ENCODE peak calls at places on chromosomes 4 and X, in eight cellular contexts. K is ascending aorta, S is breast epithelium, L is pancreas, Q is OCI-LY7, B is coronary artery, H is mammary epithelial cell, I is astrocyte. D is an unnamed sample.

GRCh38 chrX:79325263-79325958 is 41.7 kb downstream of the ITM2A start:
- DNase-seq in K (no peak), S (no peak), L (no peak), Q (no peak), B (no peak), H (no peak), I (no peak), D (no peak)

GRCh38 chrX:53926030-53926429 is 118.2 kb downstream of the PHF8 start:
- DNase-seq in K (no peak), S (no peak), L (no peak), Q (no peak), B (no peak), H (no peak), I (no peak), D (no peak)

GRCh38 chrX:107736781-107737531 is 38.6 kb downstream of the TSC22D3 start:
- DNase-seq in K (no peak), S (no peak), L (no peak), Q (no peak), B (no peak), H (no peak), I (no peak), D (no peak)

GRCh38 chr4:45131020-45131419 is 404.7 kb upstream of the GNPDA2 start:
- DNase-seq in K (no peak), S (no peak), L (no peak), Q (no peak), B (no peak), H (no peak), I (no peak), D (no peak)

GRCh38 chr4:140090215-140090731 is 63.7 kb downstream of the MAML3 start:
- DNase-seq in K (no peak), S (no peak), L (no peak), Q (no peak), B (no peak), H (peak), I (peak), D (no peak)

GRCh38 chr4:123055943-123056342 is 133.5 kb upstream of the NUDT6 start:
- DNase-seq in K (no peak), S (no peak), L (no peak), Q (no peak), B (no peak), H (peak), I (peak), D (no peak)

GRCh38 chrX:14607446-14607845 is 78.1 kb downstream of the GLRA2 start:
- DNase-seq in K (no peak), S (no peak), L (no peak), Q (no peak), B (no peak), H (no peak), I (no peak), D (no peak)

GRCh38 chrX:997631-998137 is 214.8 kb downstream of the CRLF2 start:
- DNase-seq in K (no peak), S (no peak), L (no peak), Q (no peak), B (no peak), H (no peak), I (no peak), D (no peak)

GRCh38 chrX:107894038-107894437 is 68.4 kb downstream of the MID2 start:
- DNase-seq in K (no peak), S (no peak), L (no peak), Q (peak), B (no peak), H (peak), I (peak), D (no peak)

GRCh38 chr4:102420563-102421221 is 75.4 kb upstream of the SLC39A8 start:
- DNase-seq in K (no peak), S (no peak), L (no peak), Q (peak), B (no peak), H (peak), I (peak), D (no peak)

GRCh38 chr4:60485279-60485678 is 714.8 kb upstream of the ADGRL3 start:
- DNase-seq in K (no peak), S (no peak), L (no peak), Q (no peak), B (no peak), H (peak), I (no peak), D (no peak)

GRCh38 chrX:49919617-49920016 is 2.8 kb upstream of the CLCN5 start:
- DNase-seq in K (no peak), S (no peak), L (no peak), Q (peak), B (no peak), H (no peak), I (peak), D (no peak)

GRCh38 chr4:185203380-185204237 is at the start of gene CFAP97:
- DNase-seq in K (peak), S (peak), L (peak), Q (peak), B (peak), H (peak), I (peak), D (peak)

GRCh38 chr4:111562811-111563210 is 582.4 kb upstream of the FAM241A start:
- DNase-seq in K (no peak), S (no peak), L (no peak), Q (no peak), B (no peak), H (peak), I (peak), D (no peak)

GRCh38 chr4:153465145-153465544 is 1.0 kb upstream of the TMEM131L start:
- DNase-seq in K (no peak), S (no peak), L (no peak), Q (peak), B (no peak), H (no peak), I (no peak), D (no peak)

DNA sequence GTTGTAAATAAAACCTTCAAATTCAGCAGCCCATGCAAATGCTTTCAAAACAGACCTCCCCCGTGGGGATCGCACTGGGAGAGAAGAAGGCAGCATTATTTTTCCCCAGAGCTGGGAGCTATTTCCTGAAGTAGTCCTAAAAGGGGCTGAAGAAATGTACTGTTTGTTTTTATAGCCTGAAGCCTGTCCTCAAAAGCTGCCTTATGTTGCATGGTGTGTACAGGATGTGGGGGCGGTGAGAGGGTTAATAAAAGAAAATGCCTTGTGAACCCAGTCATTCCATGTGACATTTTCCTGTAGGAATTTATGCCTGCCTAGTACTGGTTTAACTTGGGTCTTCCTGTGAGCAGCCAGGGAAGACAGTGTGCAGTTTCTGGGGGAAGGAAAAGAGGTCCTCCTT is 144.1 kb downstream of the SOWAHB start:
- DNase-seq in K (no peak), S (no peak), L (no peak), Q (no peak), B (no peak), H (peak), I (peak), D (no peak)
- H3K4me3 ChIP-seq in K (peak), S (no peak), L (no peak), Q (no peak), B (peak), H (peak), I (peak), D (no peak)

GRCh38 chrX:137926090-137926489 is 360.2 kb downstream of the ZIC3 start:
- DNase-seq in K (no peak), S (no peak), L (no peak), Q (peak), B (no peak), H (no peak), I (no peak), D (no peak)
- TF ChIP-seq CTCF in K (no peak), S (no peak), L (no peak), Q (peak), B (no peak), H (no peak), I (peak), D (no peak)

DNA sequence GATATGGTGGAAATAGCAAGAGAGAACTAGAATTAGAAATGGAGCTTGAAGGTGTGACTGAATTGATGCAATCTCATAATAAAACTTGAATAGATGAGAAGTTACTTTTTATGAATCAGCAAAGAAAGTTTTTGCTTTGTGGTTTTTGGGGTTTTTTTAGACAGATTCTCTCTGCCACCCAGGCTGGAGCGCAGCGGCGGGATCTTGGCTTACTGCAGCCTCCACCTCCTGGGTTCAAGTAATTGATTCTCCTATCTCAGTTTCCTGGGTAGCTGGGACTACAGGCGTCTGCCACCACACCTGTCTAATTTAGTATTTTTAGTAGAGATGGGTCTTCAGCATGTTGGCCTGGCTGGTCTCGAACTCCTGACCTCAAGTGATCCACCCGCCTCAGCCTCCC is 23.7 kb upstream of the NEIL3 start:
- DNase-seq in K (no peak), S (no peak), L (no peak), Q (no peak), B (no peak), H (no peak), I (no peak), D (no peak)
- H3K27ac ChIP-seq in K (no peak), S (no peak), L (no peak), Q (no peak), B (no peak), H (no peak), I (no peak), D (no peak)

GRCh38 chr4:118917582-118917981 is 28.9 kb downstream of the SYNPO2 start:
- DNase-seq in K (no peak), S (no peak), L (no peak), Q (no peak), B (no peak), H (no peak), I (no peak), D (no peak)
- H3K4me3 ChIP-seq in K (peak), S (no peak), L (no peak), Q (no peak), B (no peak), H (no peak), I (no peak), D (no peak)

DNA sequence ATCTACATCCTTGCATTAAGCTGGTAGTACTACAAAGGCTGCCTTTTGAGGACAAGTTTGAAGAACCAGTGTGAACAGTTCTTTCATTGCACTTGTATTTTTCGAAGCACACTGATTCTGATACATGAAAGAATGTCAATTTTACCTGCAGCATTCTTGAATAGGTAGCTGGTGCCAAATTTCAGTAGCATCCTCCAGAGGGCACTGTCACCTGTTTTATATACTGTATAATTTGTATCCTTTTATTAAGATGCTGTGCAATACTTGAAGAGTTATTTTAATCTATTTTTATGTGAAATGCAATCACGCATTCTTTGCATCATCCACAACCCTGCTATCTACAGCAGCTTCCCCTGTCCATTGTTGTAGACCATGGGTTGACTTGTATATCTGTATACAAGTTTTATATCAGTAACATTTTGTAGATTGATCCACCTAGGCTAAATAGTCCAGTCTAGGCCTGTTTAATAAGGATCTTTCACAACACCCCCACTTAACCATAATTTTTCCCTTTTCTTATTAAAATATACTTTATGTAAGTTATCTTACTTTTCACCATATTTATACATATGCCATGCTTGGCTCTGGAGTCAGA is 325.7 kb downstream of the PCDH7 start:
- DNase-seq in K (no peak), S (no peak), L (no peak), Q (peak), B (no peak), H (peak), I (peak), D (no peak)
- TF ChIP-seq CTCF in K (no peak), S (no peak), L (peak), Q (peak), B (no peak), H (peak), I (peak), D (peak)

GRCh38 chr4:98641906-98642668 is 16.3 kb downstream of the TSPAN5 start:
- DNase-seq in K (no peak), S (no peak), L (no peak), Q (no peak), B (no peak), H (no peak), I (no peak), D (no peak)

GRCh38 chr4:98641393-98641792 is 17.0 kb downstream of the TSPAN5 start:
- DNase-seq in K (no peak), S (no peak), L (no peak), Q (no peak), B (no peak), H (no peak), I (no peak), D (no peak)

GRCh38 chr4:98643760-98644159 is 14.7 kb downstream of the TSPAN5 start:
- DNase-seq in K (no peak), S (no peak), L (no peak), Q (no peak), B (no peak), H (no peak), I (no peak), D (no peak)

GRCh38 chr4:98645527-98645926 is 12.9 kb downstream of the TSPAN5 start:
- DNase-seq in K (no peak), S (no peak), L (no peak), Q (no peak), B (no peak), H (no peak), I (no peak), D (no peak)

DNA sequence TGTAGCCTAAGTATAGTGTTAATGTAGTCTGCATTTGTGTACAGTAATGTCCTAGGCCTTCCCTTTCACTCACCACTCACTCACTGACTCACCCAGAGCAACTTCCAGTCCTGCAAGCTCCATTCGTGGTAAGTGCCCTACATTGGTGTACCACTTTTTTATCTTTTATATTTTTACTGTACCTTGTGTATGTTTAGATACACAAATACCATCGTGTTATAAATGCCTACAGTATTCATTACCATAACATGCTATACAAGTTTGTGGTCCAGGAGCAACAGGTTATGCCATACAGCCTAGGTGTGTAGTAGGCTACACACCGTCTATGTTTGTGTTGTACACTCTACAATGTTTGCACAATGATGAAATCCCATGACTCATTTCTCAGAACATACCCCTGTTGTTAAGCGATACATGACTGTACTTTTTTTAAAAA is 15.4 kb downstream of the TSPAN5 start:
- DNase-seq in K (no peak), S (no peak), L (no peak), Q (no peak), B (no peak), H (peak), I (peak), D (no peak)
- H3K27ac ChIP-seq in K (no peak), S (no peak), L (no peak), Q (no peak), B (no peak), H (peak), I (peak), D (no peak)

GRCh38 chr4:125316391-125316780 is 1.6 kb downstream of the FAT4 start:
- DNase-seq in K (no peak), S (no peak), L (no peak), Q (no peak), B (peak), H (no peak), I (no peak), D (peak)

GRCh38 chr4:125316781-125317525 is 2.2 kb downstream of the FAT4 start:
- DNase-seq in K (no peak), S (no peak), L (peak), Q (no peak), B (peak), H (peak), I (peak), D (peak)

GRCh38 chr4:125321709-125322362 is 7.1 kb downstream of the FAT4 start:
- DNase-seq in K (no peak), S (no peak), L (no peak), Q (no peak), B (no peak), H (peak), I (peak), D (no peak)

GRCh38 chr4:125317526-125317880 is 2.7 kb downstream of the FAT4 start:
- DNase-seq in K (no peak), S (no peak), L (no peak), Q (no peak), B (peak), H (peak), I (peak), D (peak)

DNA sequence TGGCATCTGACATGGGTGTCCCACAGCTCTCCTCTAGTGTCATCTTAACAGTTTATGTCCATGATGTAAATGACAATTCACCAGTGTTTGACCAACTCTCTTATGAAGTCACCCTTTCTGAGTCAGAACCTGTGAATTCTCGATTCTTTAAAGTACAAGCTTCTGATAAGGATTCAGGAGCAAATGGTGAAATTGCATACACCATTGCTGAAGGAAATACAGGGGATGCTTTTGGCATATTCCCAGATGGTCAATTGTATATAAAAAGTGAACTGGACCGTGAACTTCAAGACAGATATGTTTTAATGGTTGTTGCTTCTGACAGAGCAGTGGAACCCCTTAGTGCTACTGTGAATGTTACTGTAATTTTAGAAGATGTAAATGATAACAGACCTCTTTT is 4.6 kb downstream of the FAT4 start:
- DNase-seq in K (no peak), S (no peak), L (no peak), Q (no peak), B (no peak), H (no peak), I (peak), D (no peak)
- H3K4me3 ChIP-seq in K (peak), S (peak), L (no peak), Q (no peak), B (peak), H (no peak), I (no peak), D (no peak)

DNA sequence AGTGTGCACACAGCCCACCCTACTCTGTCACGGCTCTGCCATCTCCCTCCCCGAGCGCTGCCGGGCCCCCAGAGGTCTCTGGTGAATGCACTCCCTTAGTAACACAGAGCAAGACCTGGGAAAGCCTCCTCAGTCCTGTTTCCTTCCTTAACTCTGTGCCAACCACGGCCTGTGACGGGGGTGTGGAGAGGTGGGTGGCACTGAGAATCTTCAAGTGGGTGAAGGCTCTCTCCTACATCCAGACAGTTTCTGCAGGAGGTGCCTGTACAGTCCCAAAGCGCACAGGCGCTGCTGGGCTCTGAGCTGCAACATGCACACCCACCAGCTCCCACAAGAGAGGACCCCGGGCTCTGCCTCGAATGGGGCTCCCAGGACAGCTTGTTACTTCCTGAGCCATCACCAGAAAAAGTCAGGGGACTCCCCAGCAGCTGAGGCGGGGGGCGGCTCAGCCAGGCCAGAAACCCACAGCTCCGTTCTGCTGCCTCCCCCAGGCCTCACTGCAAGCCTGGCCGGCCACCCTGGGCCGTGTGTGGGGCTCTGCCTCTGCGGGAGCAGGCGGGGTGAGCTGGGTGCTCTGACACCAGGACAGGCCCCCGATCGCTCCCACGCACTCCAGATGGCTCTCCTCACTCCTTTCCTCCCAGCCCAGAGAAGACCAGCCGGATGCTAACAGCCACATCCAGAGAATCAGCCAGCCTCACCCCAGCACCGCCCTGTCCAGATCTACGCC is 29.7 kb downstream of the FAM53A start:
- DNase-seq in K (no peak), S (no peak), L (no peak), Q (no peak), B (no peak), H (no peak), I (no peak), D (no peak)
- TF ChIP-seq CTCF in K (no peak), S (no peak), L (no peak), Q (no peak), B (no peak), H (no peak), I (no peak), D (no peak)

GRCh38 chr4:73343432-73343831 is 60.7 kb upstream of the ALB start:
- DNase-seq in K (no peak), S (no peak), L (no peak), Q (no peak), B (no peak), H (no peak), I (peak), D (no peak)
- H3K27ac ChIP-seq in K (no peak), S (no peak), L (no peak), Q (no peak), B (no peak), H (no peak), I (no peak), D (no peak)

GRCh38 chr4:89684536-89684935 is 152.4 kb downstream of the SNCA start:
- DNase-seq in K (no peak), S (no peak), L (no peak), Q (no peak), B (no peak), H (no peak), I (no peak), D (no peak)

GRCh38 chr4:89685277-89685676 is 151.7 kb downstream of the SNCA start:
- DNase-seq in K (no peak), S (no peak), L (no peak), Q (no peak), B (no peak), H (no peak), I (no peak), D (no peak)

GRCh38 chr4:89681671-89682070 is 155.3 kb downstream of the SNCA start:
- DNase-seq in K (no peak), S (no peak), L (no peak), Q (no peak), B (no peak), H (no peak), I (no peak), D (no peak)

GRCh38 chr4:89682808-89683207 is 154.2 kb downstream of the SNCA start:
- DNase-seq in K (no peak), S (no peak), L (no peak), Q (no peak), B (no peak), H (no peak), I (no peak), D (no peak)

DNA sequence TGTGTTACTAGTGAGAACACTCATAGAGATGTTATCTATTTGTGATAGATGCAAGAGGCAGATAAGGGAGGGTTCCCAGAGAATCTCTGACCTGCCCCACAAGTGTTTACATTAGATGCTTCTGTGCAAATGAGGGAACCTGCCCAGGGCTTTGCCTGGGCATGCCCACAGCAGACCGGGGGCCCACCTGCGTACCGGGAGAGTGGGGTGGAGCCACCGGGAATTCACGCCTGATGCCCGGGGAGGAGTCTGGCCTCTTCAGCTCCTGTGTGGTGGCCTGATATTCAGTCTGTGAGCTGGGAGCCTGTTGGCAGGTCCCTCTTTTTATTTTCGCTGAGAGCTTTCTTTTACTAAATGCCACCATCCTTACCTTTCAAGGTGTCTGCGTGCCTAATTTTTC is 155.7 kb downstream of the SNCA start:
- DNase-seq in K (no peak), S (no peak), L (no peak), Q (no peak), B (no peak), H (peak), I (no peak), D (no peak)
- H3K4me3 ChIP-seq in K (no peak), S (peak), L (no peak), Q (no peak), B (no peak), H (peak), I (no peak), D (no peak)

D was measured in lower lobe of right lung.